ENCODE peak calls at places on chromosome 4, in four cellular contexts. N is HepG2, B is WTC11, O is K562. V is an unnamed sample.

GRCh38 chr4:12852338-12853307 is 631.5 kb downstream of the RAB28 start:
- DNase-seq in N (peak; percentile 76), B (no peak), O (no peak), V (peak; percentile 35)

GRCh38 chr4:55524844-55525571 is 21.7 kb downstream of the CLOCK start:
- DNase-seq in N (no peak), B (no peak), O (no peak), V (no peak)

GRCh38 chr4:77861500-77861899 is 1.1 kb upstream of the MRPL1 start:
- DNase-seq in N (peak; percentile 3), B (no peak), O (no peak), V (no peak)

GRCh38 chr4:23484689-23485088 is 405.2 kb downstream of the PPARGC1A start:
- DNase-seq in N (no peak), B (no peak), O (no peak), V (no peak)

GRCh38 chr4:182879913-182880312 is 37.3 kb downstream of the DCTD start:
- DNase-seq in N (no peak), B (no peak), O (no peak), V (no peak)

GRCh38 chr4:137531121-137531520 is 1.2 kb downstream of the PCDH18 start:
- DNase-seq in N (no peak), B (no peak), O (no peak), V (peak; percentile 18)

GRCh38 chr4:16790508-16790907 is 107.9 kb downstream of the LDB2 start:
- DNase-seq in N (no peak), B (no peak), O (no peak), V (no peak)

GRCh38 chr4:3657917-3658913 is 108.0 kb upstream of the ADRA2C start:
- DNase-seq in N (no peak), B (no peak), O (no peak), V (no peak)

GRCh38 chr4:132383571-132384199 is 765.4 kb upstream of the PCDH10 start:
- DNase-seq in N (no peak), B (no peak), O (no peak), V (no peak)

GRCh38 chr4:11548529-11549176 is 120.0 kb upstream of the HS3ST1 start:
- DNase-seq in N (no peak), B (no peak), O (no peak), V (no peak)

GRCh38 chr4:156633846-156634245 is 337.8 kb downstream of the PDGFC start:
- DNase-seq in N (no peak), B (no peak), O (no peak), V (no peak)

GRCh38 chr4:89837385-89837995 is 529 bp upstream of the SNCA start:
- DNase-seq in N (no peak), B (peak; percentile 66), O (no peak), V (peak; percentile 56)

GRCh38 chr4:75973770-75974169 is 17.0 kb downstream of the SDAD1 start:
- DNase-seq in N (no peak), B (no peak), O (no peak), V (no peak)

GRCh38 chr4:9894604-9895361 is 113.3 kb downstream of the DRD5 start:
- DNase-seq in N (no peak), B (no peak), O (no peak), V (no peak)

GRCh38 chr4:3725936-3726895 is 40.0 kb upstream of the ADRA2C start:
- DNase-seq in N (no peak), B (no peak), O (no peak), V (no peak)

GRCh38 chr4:38462659-38463058 is 201.3 kb upstream of the KLF3 start:
- DNase-seq in N (no peak), B (no peak), O (no peak), V (no peak)

GRCh38 chr4:128393111-128393704 is 105.6 kb upstream of the PGRMC2 start:
- DNase-seq in N (no peak), B (no peak), O (no peak), V (peak; percentile 61)

GRCh38 chr4:1975391-1975801 is 33.4 kb downstream of the NELFA start:
- DNase-seq in N (no peak), B (no peak), O (no peak), V (no peak)

GRCh38 chr4:123127218-123127617 is 204.8 kb upstream of the NUDT6 start:
- DNase-seq in N (no peak), B (no peak), O (no peak), V (no peak)

GRCh38 chr4:53601251-53601764 is 10.0 kb upstream of the LNX1 start:
- DNase-seq in N (peak; percentile 27), B (peak; percentile 72), O (no peak), V (peak; percentile 40)

GRCh38 chr4:139530833-139531427 is 25.1 kb downstream of the SETD7 start:
- DNase-seq in N (peak; percentile 35), B (peak; percentile 76), O (peak; percentile 61), V (peak; percentile 79)

GRCh38 chr4:118086334-118086733 is 52.0 kb downstream of the NDST3 start:
- DNase-seq in N (no peak), B (no peak), O (no peak), V (no peak)

GRCh38 chr4:87353592-87353991 is 30.9 kb upstream of the HSD17B13 start:
- DNase-seq in N (peak; percentile 29), B (peak; percentile 52), O (peak; percentile 23), V (peak; percentile 38)

GRCh38 chr4:2313366-2313765 is 51.5 kb upstream of the MXD4 start:
- DNase-seq in N (no peak), B (no peak), O (no peak), V (no peak)

GRCh38 chr4:75673959-75674328 is 733 bp upstream of the G3BP2 start:
- DNase-seq in N (no peak), B (no peak), O (no peak), V (no peak)

GRCh38 chr4:110119880-110120279 is 78.5 kb downstream of the ELOVL6 start:
- DNase-seq in N (no peak), B (no peak), O (no peak), V (no peak)

GRCh38 chr4:94764069-94764468 is 6.3 kb downstream of the BMPR1B start:
- DNase-seq in N (no peak), B (no peak), O (no peak), V (no peak)

GRCh38 chr4:7408166-7408565 is 26.6 kb downstream of the PSAPL1 start:
- DNase-seq in N (no peak), B (no peak), O (no peak), V (no peak)
- TF ChIP-seq ELF4 in N (no peak), B (no peak), O (no peak), V (no peak)

GRCh38 chr4:113686950-113687718 is 74.4 kb downstream of the CAMK2D start:
- DNase-seq in N (peak; percentile 11), B (no peak), O (no peak), V (no peak)
- TF ChIP-seq ELF4 in N (no peak), B (no peak), O (no peak), V (no peak)

GRCh38 chr4:825969-826330 is at the start of gene CPLX1:
- DNase-seq in N (no peak), B (peak; percentile 47), O (peak; percentile 92), V (peak; percentile 84)
- TF ChIP-seq ELF4 in N (no peak), B (no peak), O (no peak), V (no peak)

GRCh38 chr4:186471441-186471840 is 83.9 kb downstream of the MTNR1A start:
- DNase-seq in N (no peak), B (no peak), O (no peak), V (no peak)
- TF ChIP-seq ELF4 in N (no peak), B (no peak), O (no peak), V (no peak)

GRCh38 chr4:8120518-8120917 is 38.1 kb downstream of the ABLIM2 start:
- DNase-seq in N (no peak), B (no peak), O (no peak), V (no peak)
- TF ChIP-seq ELF4 in N (no peak), B (no peak), O (no peak), V (no peak)

GRCh38 chr4:20193522-20193902 is 58.2 kb upstream of the SLIT2 start:
- DNase-seq in N (no peak), B (no peak), O (no peak), V (no peak)

GRCh38 chr4:20194079-20195013 is 57.4 kb upstream of the SLIT2 start:
- DNase-seq in N (no peak), B (no peak), O (no peak), V (no peak)

GRCh38 chr4:20196476-20196875 is 55.2 kb upstream of the SLIT2 start:
- DNase-seq in N (no peak), B (no peak), O (no peak), V (no peak)

GRCh38 chr4:20192754-20193521 is 58.8 kb upstream of the SLIT2 start:
- DNase-seq in N (no peak), B (no peak), O (no peak), V (no peak)

GRCh38 chr4:20195071-20195885 is 56.4 kb upstream of the SLIT2 start:
- DNase-seq in N (no peak), B (no peak), O (no peak), V (no peak)
- TF ChIP-seq ELF4 in N (no peak), B (no peak), O (no peak), V (no peak)

GRCh38 chr4:121693450-121693849 is 3.3 kb downstream of the ANXA5 start:
- DNase-seq in N (no peak), B (no peak), O (no peak), V (no peak)

GRCh38 chr4:121697626-121698025 is 846 bp upstream of the ANXA5 start:
- DNase-seq in N (no peak), B (no peak), O (no peak), V (no peak)

GRCh38 chr4:121696641-121697461 is at the start of gene ANXA5:
- DNase-seq in N (peak; percentile 63), B (peak; percentile 79), O (peak; percentile 91), V (peak; percentile 90)

GRCh38 chr4:121698119-121698732 is 1.4 kb upstream of the ANXA5 start:
- DNase-seq in N (no peak), B (no peak), O (no peak), V (no peak)

GRCh38 chr4:121696140-121696640 is 590 bp downstream of the ANXA5 start:
- DNase-seq in N (peak; percentile 39), B (peak; percentile 57), O (peak; percentile 17), V (peak; percentile 27)
- TF ChIP-seq ELF4 in N (no peak), B (no peak), O (no peak), V (no peak)

GRCh38 chr4:114879916-114880315 is 233.5 kb downstream of the NDST4 start:
- DNase-seq in N (no peak), B (no peak), O (no peak), V (no peak)
- TF ChIP-seq ELF4 in N (no peak), B (no peak), O (no peak), V (no peak)

V was measured in HEK293T.